ENCODE peak calls at places on chromosomes 12 and 14, in four cellular contexts. R is HepG2, N is GM12878, Q is H1. H is an unnamed sample. For H3K36me3, the result is how much of the 10 kb centered on the place peaks cover.

GRCh38 chr12:64389154-64389553 is 1.4 kb downstream of the C12orf56 start:
- DNase-seq in N (no peak), Q (no peak), R (no peak), H (no peak)

GRCh38 chr14:67491741-67492504 is 3.4 kb upstream of the TMEM229B start:
- DNase-seq in R (no peak), N (no peak), Q (no peak), H (no peak)

GRCh38 chr14:101229666-101230065 is 326.1 kb upstream of the RTL1 start:
- DNase-seq in R (no peak), N (no peak), Q (no peak), H (no peak)

GRCh38 chr14:93150227-93151206 is 34.2 kb downstream of the MOAP1 start:
- DNase-seq in Q (no peak), N (no peak), R (peak), H (no peak)

GRCh38 chr14:23345987-23346692 is 6.5 kb downstream of the SLC22A17 start:
- DNase-seq in N (no peak), R (peak), Q (no peak), H (no peak)

GRCh38 chr12:41932470-41932991 is 212.1 kb downstream of the GXYLT1 start:
- DNase-seq in R (no peak), Q (no peak), N (no peak), H (no peak)

GRCh38 chr12:117571321-117571720 is 209.9 kb upstream of the NOS1 start:
- DNase-seq in Q (no peak), R (no peak), N (no peak), H (no peak)

GRCh38 chr14:71705460-71705859 is 226.8 kb upstream of the RGS6 start:
- DNase-seq in R (no peak), N (no peak), Q (no peak), H (no peak)

GRCh38 chr14:71308671-71309070 is 401.4 kb downstream of the PCNX1 start:
- DNase-seq in R (no peak), Q (no peak), N (no peak), H (no peak)

GRCh38 chr12:3004655-3005565 is 45.7 kb downstream of the TEAD4 start:
- DNase-seq in Q (no peak), N (no peak), R (no peak), H (no peak)

GRCh38 chr14:83548061-83548839 is 1981.7 kb upstream of the FLRT2 start:
- DNase-seq in R (no peak), N (no peak), Q (no peak), H (no peak)

GRCh38 chr12:111488271-111488670 is 82.5 kb downstream of the SH2B3 start:
- DNase-seq in N (no peak), R (no peak), Q (no peak), H (no peak)
- TF ChIP-seq SUZ12 in N (no peak), R (no peak), Q (no peak), H (no peak)

DNA sequence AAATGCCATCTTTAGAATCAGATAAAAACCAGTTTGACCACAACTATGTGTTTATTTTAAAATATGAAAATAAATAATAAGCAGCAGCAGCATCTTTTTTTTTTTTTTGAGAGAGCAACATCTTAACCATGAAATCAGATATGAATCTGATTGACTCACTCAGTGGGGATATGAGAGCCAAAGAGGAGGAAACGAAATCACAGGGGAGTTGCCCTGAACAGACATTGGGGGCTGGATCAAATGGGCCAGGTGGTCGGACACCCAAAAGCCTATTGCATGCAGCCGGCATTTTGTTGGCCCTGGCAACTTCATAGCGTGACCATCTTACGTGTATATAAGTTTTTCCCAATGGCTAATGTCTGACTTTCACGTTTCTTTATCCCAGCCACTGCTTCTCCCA is 321.1 kb downstream of the NPAS3 start:
- DNase-seq in N (no peak), Q (no peak), R (no peak), H (no peak)
- H3K4me3 ChIP-seq in N (no peak), Q (no peak), R (no peak), H (no peak)

DNA sequence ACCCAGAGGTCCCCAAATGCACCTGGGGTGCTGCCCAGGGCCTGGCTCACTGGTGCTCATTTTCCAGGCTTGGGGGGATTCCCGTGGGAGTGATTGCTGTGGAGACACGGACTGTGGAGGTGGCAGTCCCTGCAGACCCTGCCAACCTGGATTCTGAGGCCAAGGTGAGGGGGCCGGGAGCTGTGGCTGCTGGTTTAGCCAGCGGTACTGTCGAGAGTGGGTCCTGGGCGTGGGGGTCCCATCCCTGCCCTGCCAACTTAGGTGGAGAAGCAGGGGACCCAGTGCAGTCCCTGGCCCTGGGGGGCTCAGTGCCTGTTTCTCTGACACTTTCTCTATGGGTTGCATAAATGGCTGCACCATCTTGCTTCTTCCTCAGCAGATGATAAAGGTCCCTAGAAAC is 50.9 kb downstream of the FOXN4 start:
- DNase-seq in Q (no peak), N (no peak), R (no peak), H (no peak)
- H3K36me3 ChIP-seq in Q (under half), N (under half), R (under half), H (under half)

GRCh38 chr12:120228291-120229070 is 27.6 kb upstream of the RPLP0 start:
- DNase-seq in N (peak), R (peak), Q (peak), H (peak)
- TF ChIP-seq SUZ12 in N (no peak), R (no peak), Q (no peak), H (no peak)

DNA sequence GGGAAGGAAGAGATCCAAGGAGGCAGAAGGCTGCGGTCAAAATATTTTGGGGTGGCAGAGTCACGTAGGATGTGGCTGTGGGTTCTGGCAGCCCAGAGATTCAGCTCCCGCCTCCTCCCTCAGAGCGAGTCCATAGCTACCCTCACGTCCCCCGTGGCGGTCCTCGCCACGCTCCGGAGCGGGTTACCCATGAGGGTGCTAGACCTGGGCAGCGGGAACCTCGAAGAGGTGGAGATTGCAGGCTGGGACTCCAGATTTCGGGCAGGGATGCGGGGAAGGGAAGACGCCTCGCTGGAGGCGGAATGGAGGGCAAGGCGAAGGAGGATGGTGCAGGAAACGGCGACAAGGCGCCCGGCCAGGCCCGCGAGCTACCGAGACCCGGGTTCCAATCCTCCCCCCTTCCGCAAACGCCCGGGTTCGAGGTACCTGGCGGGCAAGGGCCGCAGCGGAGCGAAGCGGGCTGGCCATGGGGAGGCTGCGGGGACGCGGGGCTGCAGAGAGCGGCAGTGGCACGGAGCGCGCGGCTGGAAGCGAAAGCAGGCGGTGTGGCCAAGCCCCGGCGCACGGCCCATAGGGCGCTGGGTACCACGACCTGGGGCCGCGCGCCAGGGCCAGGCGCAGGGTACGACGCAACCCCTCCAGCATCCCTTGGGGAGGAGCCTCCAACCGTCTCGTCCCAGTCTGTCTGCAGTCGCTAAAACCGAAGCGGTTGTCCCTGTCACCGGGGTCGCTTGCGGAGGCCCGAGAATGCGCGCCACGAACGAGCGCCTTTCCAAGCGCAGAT is 46.2 kb downstream of the BCAT1 start:
- DNase-seq in Q (no peak), N (no peak), R (no peak), H (peak)
- H3K4me3 ChIP-seq in Q (peak), N (peak), R (no peak), H (peak)

GRCh38 chr12:57110189-57111045 is 745 bp downstream of the STAT6 start:
- DNase-seq in Q (no peak), N (no peak), R (peak), H (no peak)

GRCh38 chr12:57105011-57105753 is 6.0 kb downstream of the STAT6 start:
- DNase-seq in R (no peak), N (no peak), Q (no peak), H (no peak)

GRCh38 chr12:57106021-57106708 is 5.0 kb downstream of the STAT6 start:
- DNase-seq in N (no peak), R (no peak), Q (no peak), H (no peak)

GRCh38 chr12:57109207-57110160 is 1.7 kb downstream of the STAT6 start:
- DNase-seq in N (no peak), R (no peak), Q (no peak), H (no peak)

DNA sequence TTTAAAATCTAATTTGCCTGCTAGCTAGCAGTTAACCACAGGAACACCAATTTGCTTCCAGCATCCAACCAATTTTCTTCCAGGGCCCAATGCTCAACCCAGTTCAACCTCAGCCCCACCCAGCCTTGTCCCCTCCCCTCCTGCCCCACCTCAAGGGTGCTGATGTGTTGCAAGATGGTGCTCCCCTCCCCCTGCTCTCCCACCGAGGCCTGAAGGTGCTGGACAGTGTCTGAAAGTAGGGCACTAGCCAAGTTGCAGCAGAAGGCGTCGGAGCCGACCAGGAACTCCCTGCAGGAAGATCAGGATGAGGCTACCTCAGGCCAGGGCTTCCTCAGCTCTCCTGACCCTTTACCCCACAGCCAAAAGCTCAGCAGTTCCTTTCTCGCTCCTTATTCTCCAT is 3.7 kb downstream of the STAT6 start:
- DNase-seq in N (no peak), Q (no peak), R (no peak), H (no peak)
- H3K36me3 ChIP-seq in N (under half), Q (under half), R (under half), H (half or more)

DNA sequence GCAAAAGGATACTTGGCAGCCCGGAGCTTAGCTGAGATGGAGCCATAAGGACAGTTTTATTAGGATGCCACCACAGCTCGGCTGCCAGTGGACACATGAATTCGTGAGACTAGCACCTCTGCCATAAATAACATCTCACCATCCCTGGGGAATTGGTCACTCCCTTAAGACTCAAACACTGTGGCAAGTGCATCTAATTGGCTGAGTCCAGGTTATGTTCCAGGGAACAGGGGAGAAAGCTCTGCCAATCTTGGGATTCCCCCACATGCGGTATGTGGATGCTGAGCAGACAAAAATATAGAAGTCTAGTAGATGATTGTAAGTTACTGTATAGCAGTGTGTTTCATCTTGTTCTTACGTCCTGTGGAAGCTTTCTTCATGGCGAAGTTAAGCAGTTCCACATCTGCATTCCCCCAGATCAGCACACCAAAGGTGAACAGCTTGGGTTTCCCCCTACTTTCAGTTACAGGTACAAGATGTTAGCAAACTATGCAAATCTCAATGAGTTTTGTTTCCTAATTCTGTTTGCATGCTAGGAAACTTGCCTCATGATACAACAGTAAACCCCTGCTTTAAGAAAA is 131.1 kb downstream of the ETV6 start:
- DNase-seq in N (peak), Q (no peak), R (no peak), H (no peak)
- TF ChIP-seq SUZ12 in N (no peak), Q (no peak), R (no peak), H (no peak)

DNA sequence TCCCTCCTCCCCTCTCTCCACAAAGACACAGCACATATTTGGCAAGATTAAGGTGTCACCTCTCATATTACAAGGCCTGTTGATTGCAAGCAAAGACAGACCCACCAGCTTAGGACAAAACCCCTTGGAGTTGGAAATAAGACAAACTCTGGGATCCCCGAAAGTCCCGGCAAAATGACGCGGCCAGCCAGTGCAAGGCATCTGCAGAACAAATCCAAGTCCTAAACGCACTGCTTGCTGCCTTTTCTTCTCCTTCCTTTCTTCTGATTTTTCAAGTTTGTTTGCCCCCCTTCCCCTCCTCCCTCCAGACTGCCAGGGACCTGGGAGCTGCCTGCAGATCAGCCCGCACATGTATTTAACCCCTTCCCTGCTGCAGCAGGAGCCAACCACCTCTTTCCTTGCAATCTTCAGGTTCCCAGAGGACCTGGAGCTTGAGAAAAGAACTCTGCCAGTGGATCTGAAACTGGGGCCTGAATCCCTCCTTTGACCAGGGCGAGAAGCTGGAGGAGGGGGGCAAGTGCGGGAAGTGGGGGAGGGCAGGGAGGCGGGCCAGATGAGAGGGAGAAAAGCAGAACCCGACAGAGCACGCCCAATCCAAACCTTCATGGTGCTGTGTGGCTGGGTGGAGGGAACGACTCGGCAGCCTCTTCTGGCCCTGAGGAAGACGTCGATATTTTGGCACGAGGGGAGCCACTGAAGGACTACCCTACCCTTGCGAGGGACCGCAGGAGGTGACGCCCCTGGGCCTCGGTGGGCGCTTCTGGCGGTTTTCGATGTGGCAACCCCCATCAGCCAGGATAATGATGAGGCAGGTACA is 2.0 kb upstream of the NTF3 start:
- DNase-seq in Q (no peak), R (no peak), N (no peak), H (no peak)
- H3K4me3 ChIP-seq in Q (peak), R (no peak), N (no peak), H (peak)

H was measured in NT2/D1.